ENCODE peak calls at places on chromosomes 6 and 20, in eight cellular contexts. M, K, E, G, C, Z, J and U are unnamed samples.

GRCh38 chr6:35694462-35694861 is 5.7 kb upstream of the FKBP5 start:
- DNase-seq in E (no peak), G (peak; percentile 60), Z (peak; percentile 57), J (no peak), M (no peak), K (no peak), C (no peak), U (no peak)

GRCh38 chr6:109894181-109894580 is 83.9 kb upstream of the GPR6 start:
- DNase-seq in K (no peak), M (no peak), C (no peak), G (no peak), J (no peak), E (no peak), Z (no peak), U (no peak)

GRCh38 chr20:38210741-38211140 is 45.7 kb upstream of the TGM2 start:
- DNase-seq in J (no peak), Z (peak; percentile 42), E (no peak), C (no peak), M (no peak), K (no peak), G (peak; percentile 43), U (no peak)

GRCh38 chr20:46814366-46815232 is 80.0 kb upstream of the EYA2 start:
- DNase-seq in M (peak; percentile 89), E (no peak), C (peak; percentile 62), Z (peak; percentile 93), J (no peak), G (peak; percentile 83), K (no peak), U (no peak)

GRCh38 chr6:105607624-105608392 is 204.9 kb upstream of the PREP start:
- DNase-seq in M (no peak), C (no peak), Z (no peak), E (no peak), K (no peak), G (no peak), J (no peak), U (no peak)

GRCh38 chr6:133092199-133092598 is 149.0 kb upstream of the EYA4 start:
- DNase-seq in C (no peak), G (no peak), Z (no peak), E (no peak), J (no peak), M (no peak), K (no peak), U (no peak)

GRCh38 chr20:5041433-5041832 is 40.1 kb upstream of the SLC23A2 start:
- DNase-seq in K (no peak), M (no peak), C (no peak), Z (no peak), G (no peak), J (no peak), E (no peak), U (no peak)

GRCh38 chr6:146265051-146265450 is 236.2 kb downstream of the GRM1 start:
- DNase-seq in M (no peak), E (no peak), G (no peak), K (no peak), Z (no peak), C (peak; percentile 19), J (no peak), U (no peak)

GRCh38 chr6:7541175-7542064 is at the start of gene DSP:
- DNase-seq in K (peak; percentile 44), G (peak; percentile 93), M (peak; percentile 69), Z (peak; percentile 96), E (peak; percentile 92), C (no peak), J (peak; percentile 82), U (peak; percentile 63)

GRCh38 chr6:146095481-146095880 is 66.6 kb downstream of the GRM1 start:
- DNase-seq in C (no peak), J (no peak), E (no peak), G (peak; percentile 17), M (no peak), Z (peak; percentile 68), K (no peak), U (no peak)

GRCh38 chr20:56624786-56625681 is 4.1 kb upstream of the TFAP2C start:
- DNase-seq in J (no peak), E (no peak), C (no peak), K (no peak), Z (no peak), M (no peak), G (no peak), U (no peak)

GRCh38 chr6:147728903-147729302 is 220.4 kb downstream of the SAMD5 start:
- DNase-seq in G (no peak), J (no peak), M (no peak), K (no peak), Z (no peak), C (no peak), E (no peak), U (no peak)

GRCh38 chr6:7909323-7910276 is 988 bp downstream of the TXNDC5 start:
- DNase-seq in E (peak; percentile 68), Z (peak; percentile 44), K (peak; percentile 52), M (peak; percentile 46), J (peak; percentile 32), C (no peak), G (peak; percentile 32), U (peak; percentile 57)

GRCh38 chr6:110331816-110332215 is 26.3 kb downstream of the METTL24 start:
- DNase-seq in K (no peak), M (no peak), Z (no peak), G (no peak), J (no peak), C (no peak), E (no peak), U (no peak)

GRCh38 chr6:166162599-166163342 is 4.9 kb downstream of the TBXT start:
- DNase-seq in M (no peak), C (no peak), K (peak; percentile 80), Z (no peak), J (no peak), E (no peak), G (no peak), U (no peak)

GRCh38 chr6:161432546-161432945 is 158.7 kb upstream of the AGPAT4 start:
- DNase-seq in K (no peak), G (no peak), Z (no peak), E (no peak), M (no peak), C (no peak), J (no peak), U (no peak)

GRCh38 chr6:100538086-100538485 is 73.4 kb upstream of the SIM1 start:
- DNase-seq in E (no peak), Z (no peak), M (no peak), K (no peak), C (no peak), J (no peak), G (no peak), U (no peak)

GRCh38 chr20:32036716-32037355 is 15.2 kb upstream of the HCK start:
- DNase-seq in G (no peak), E (no peak), C (no peak), J (no peak), Z (no peak), K (no peak), M (no peak), U (no peak)

GRCh38 chr6:123380257-123380656 is 256.5 kb downstream of the TRDN start:
- DNase-seq in E (no peak), G (peak; percentile 14), J (no peak), C (peak; percentile 3), M (peak; percentile 26), K (no peak), Z (peak; percentile 48), U (no peak)

GRCh38 chr20:38658879-38659612 is 57.4 kb downstream of the ARHGAP40 start:
- DNase-seq in E (peak; percentile 42), C (no peak), G (peak; percentile 21), K (peak; percentile 45), Z (peak; percentile 59), J (peak; percentile 24), M (peak; percentile 38), U (no peak)

DNA sequence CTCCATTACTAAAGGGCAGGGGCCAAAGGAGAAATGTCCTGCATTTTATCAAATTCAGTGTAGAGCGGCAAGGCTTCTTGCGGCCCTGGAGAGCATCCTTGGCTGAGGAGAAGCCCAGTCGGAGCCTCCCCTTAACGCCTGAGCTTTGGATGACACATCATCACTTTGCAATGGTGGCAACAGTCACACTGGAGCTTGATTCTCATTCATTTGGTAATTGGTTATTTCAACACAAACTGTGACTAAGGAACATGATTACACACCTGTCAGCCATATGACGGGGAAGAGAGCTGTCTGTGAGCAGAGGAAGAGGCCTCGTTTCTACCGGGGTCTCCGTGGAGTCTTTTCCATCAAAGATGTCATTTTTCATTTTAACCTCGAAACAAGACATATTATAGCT is 81.4 kb downstream of the SOBP start:
- DNase-seq in E (no peak), C (no peak), J (no peak), G (no peak), K (no peak), M (no peak), Z (peak; percentile 40), U (no peak)
- TF ChIP-seq CTCF in E (no peak), C (no peak), J (no peak), G (no peak), K (no peak), M (no peak), Z (no peak), U (no peak)

DNA sequence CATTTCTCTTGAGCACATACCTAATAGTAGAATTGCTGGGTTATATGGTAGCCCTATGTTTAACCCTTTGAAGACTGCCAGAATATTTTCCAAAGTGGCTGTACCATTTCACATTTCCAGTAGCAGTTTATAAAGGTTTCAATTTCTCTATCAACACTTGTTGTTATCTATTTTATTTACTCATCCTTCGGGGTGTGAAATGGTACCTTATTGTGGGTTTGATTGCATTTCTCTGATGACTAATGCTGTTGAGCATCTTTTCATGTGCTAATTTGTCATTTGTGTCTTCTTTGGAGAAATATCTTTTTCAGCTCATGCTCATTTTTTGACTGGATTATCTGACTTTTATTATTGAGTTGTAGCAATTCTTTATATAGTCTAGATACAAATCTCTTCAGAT is 5.4 kb downstream of the ENPP4 start:
- DNase-seq in C (no peak), M (no peak), J (no peak), G (no peak), E (no peak), Z (no peak), K (no peak), U (no peak)
- TF ChIP-seq CTCF in C (no peak), M (no peak), J (no peak), G (no peak), E (no peak), Z (no peak), K (no peak), U (no peak)

GRCh38 chr6:563863-564262 is 93.0 kb downstream of the HUS1B start:
- DNase-seq in M (no peak), K (no peak), E (no peak), C (no peak), J (no peak), G (no peak), Z (no peak), U (no peak)

GRCh38 chr6:558959-559358 is 97.9 kb downstream of the HUS1B start:
- DNase-seq in G (no peak), E (no peak), M (no peak), J (no peak), C (no peak), K (peak; percentile 30), Z (no peak), U (no peak)

GRCh38 chr6:562052-562676 is 94.7 kb downstream of the HUS1B start:
- DNase-seq in Z (no peak), E (no peak), G (no peak), M (no peak), K (no peak), J (no peak), C (no peak), U (no peak)

GRCh38 chr6:558089-558488 is 98.8 kb downstream of the HUS1B start:
- DNase-seq in Z (no peak), E (no peak), G (no peak), J (no peak), M (no peak), C (no peak), K (no peak), U (no peak)
- TF ChIP-seq CTCF in Z (no peak), E (peak; percentile 10), G (peak; percentile 4), J (peak; percentile 20), M (peak; percentile 23), C (peak; percentile 10), K (peak; percentile 59), U (no peak)

GRCh38 chr20:40966103-40966502 is 62.5 kb upstream of the TOP1 start:
- DNase-seq in Z (no peak), C (no peak), M (no peak), J (no peak), E (no peak), K (no peak), G (no peak), U (no peak)
- TF ChIP-seq CTCF in Z (peak; percentile 44), C (peak; percentile 49), M (no peak), J (peak; percentile 45), E (no peak), K (no peak), G (peak; percentile 28), U (no peak)